ENCODE peak calls at places on chromosomes 3 and 15, in four cellular contexts. W is ureter, J is activated T-cell treated with anti-CD3 and anti-CD28 coated beads for 1 hour, C is SK-N-MC. M is an unnamed sample.

GRCh38 chr15:87619161-87619960 is 637.2 kb downstream of the NTRK3 start:
- DNase-seq in C (no peak), W (no peak), J (no peak), M (no peak)

GRCh38 chr3:146468234-146468931 is 978 bp downstream of the PLSCR2 start:
- DNase-seq in J (no peak), C (no peak), W (no peak), M (no peak)

GRCh38 chr15:77530576-77530975 is 102.1 kb downstream of the LINGO1 start:
- DNase-seq in C (no peak), J (no peak), W (no peak), M (no peak)

GRCh38 chr3:131714585-131715220 is 211.9 kb upstream of the MRPL3 start:
- DNase-seq in W (no peak), C (no peak), J (no peak), M (no peak)

GRCh38 chr15:101121511-101122090 is 130.2 kb downstream of the CHSY1 start:
- DNase-seq in W (peak; percentile 77), J (no peak), C (no peak), M (no peak)

GRCh38 chr3:127779747-127780146 is 42.6 kb downstream of the MGLL start:
- DNase-seq in C (no peak), J (no peak), W (no peak), M (no peak)

GRCh38 chr3:49244589-49245205 is 32.3 kb downstream of the C3orf62 start:
- DNase-seq in W (no peak), J (no peak), C (no peak), M (no peak)

GRCh38 chr3:123334056-123334455 is 114.8 kb downstream of the ADCY5 start:
- DNase-seq in C (no peak), W (no peak), J (no peak), M (no peak)

GRCh38 chr15:78108300-78109084 is 16.1 kb downstream of the SH2D7 start:
- DNase-seq in W (peak; percentile 85), C (peak; percentile 35), J (peak; percentile 79), M (no peak)

GRCh38 chr3:57604971-57605370 is 7.8 kb upstream of the ARF4 start:
- DNase-seq in W (no peak), J (no peak), C (no peak), M (no peak)

M was measured in vagina.